ENCODE peak calls at places on chromosomes 11 and 22, in five cellular contexts. D is stomach; X is activated naive CD4-positive, alpha-beta T cell; I is stromal cell of bone marrow; E is T-cell. H is an unnamed sample.
A peak's percentile ranks its signal among the peaks of the same experiment; 100 is the strongest.

GRCh38 chr22:35587447-35587870 is 29.7 kb downstream of the MB start:
- DNase-seq in X (no peak), D (peak; percentile 53), I (no peak), E (no peak), H (no peak)

GRCh38 chr11:100827934-100828661 is 141.0 kb downstream of the ARHGAP42 start:
- DNase-seq in D (no peak), X (no peak), E (no peak), I (no peak), H (no peak)

GRCh38 chr11:111449158-111449557 is 63.0 kb downstream of the BTG4 start:
- DNase-seq in E (no peak), I (no peak), X (no peak), D (no peak), H (no peak)

GRCh38 chr11:77668760-77669159 is 31.2 kb upstream of the CLNS1A start:
- DNase-seq in X (no peak), D (no peak), I (no peak), E (no peak), H (no peak)

GRCh38 chr11:62353841-62354240 is 16.6 kb downstream of the ASRGL1 start:
- DNase-seq in D (peak; percentile 41), E (no peak), X (no peak), I (no peak), H (no peak)

GRCh38 chr11:128290106-128290840 is 297.1 kb downstream of the ETS1 start:
- DNase-seq in I (peak; percentile 70), E (peak; percentile 57), D (peak; percentile 61), X (peak; percentile 43), H (peak; percentile 6)

GRCh38 chr22:42644422-42645340 is 4.3 kb upstream of the ATP5MGL start:
- DNase-seq in I (no peak), E (no peak), X (no peak), D (peak; percentile 52), H (peak; percentile 25)

GRCh38 chr11:107592813-107593212 is 1.9 kb downstream of the ELMOD1 start:
- DNase-seq in D (no peak), E (no peak), X (no peak), I (no peak), H (no peak)

GRCh38 chr11:119089319-119089718 is 4.6 kb downstream of the HMBS start:
- DNase-seq in I (no peak), X (no peak), E (no peak), D (no peak), H (no peak)

GRCh38 chr22:25062378-25063095 is 110.0 kb downstream of the KIAA1671 start:
- DNase-seq in X (peak; percentile 76), D (no peak), I (no peak), E (peak; percentile 81), H (no peak)

GRCh38 chr11:13216019-13217006 is 61.3 kb upstream of the BMAL1 start:
- DNase-seq in X (no peak), I (peak; percentile 96), D (no peak), E (no peak), H (no peak)

GRCh38 chr22:38298312-38299000 is 18.8 kb downstream of the CSNK1E start:
- DNase-seq in E (peak; percentile 53), I (no peak), D (no peak), X (no peak), H (no peak)

GRCh38 chr11:36009469-36009868 is 65.6 kb downstream of the LDLRAD3 start:
- DNase-seq in D (no peak), X (no peak), I (peak; percentile 26), E (no peak), H (no peak)

GRCh38 chr11:11993814-11994213 is 14.6 kb downstream of the DKK3 start:
- DNase-seq in D (no peak), I (no peak), X (no peak), E (no peak), H (no peak)

GRCh38 chr11:10005955-10006525 is 288.0 kb downstream of the SBF2 start:
- DNase-seq in D (no peak), E (no peak), I (no peak), X (no peak), H (no peak)

GRCh38 chr22:26763633-26764295 is 106.4 kb downstream of the MIAT start:
- DNase-seq in E (no peak), I (no peak), D (no peak), X (no peak), H (no peak)

GRCh38 chr11:63643205-63643604 is 28.0 kb downstream of the ATL3 start:
- DNase-seq in E (no peak), D (no peak), X (no peak), I (no peak), H (no peak)

GRCh38 chr11:27453701-27454100 is 18.9 kb downstream of the LGR4 start:
- DNase-seq in D (no peak), I (no peak), X (no peak), E (no peak), H (no peak)

GRCh38 chr22:43199541-43199940 is 12.6 kb upstream of the TTLL12 start:
- DNase-seq in E (no peak), X (no peak), I (no peak), D (no peak), H (peak; percentile 40)

GRCh38 chr22:19886605-19887250 is 32.1 kb upstream of the GNB1L start:
- DNase-seq in D (no peak), I (peak; percentile 28), X (peak; percentile 30), E (peak; percentile 37), H (no peak)

H was measured in C1 segment of cervical spinal cord.